ENCODE peak calls at places on chromosome 21, in nine cellular contexts. One of them, this sample, is unnamed.

GRCh38 chr21:14057313-14057712 is 153.4 kb downstream of the LIPI start:
- DNase-seq in H9: no peak
- DNase-seq in right atrium auricular region: no peak
- DNase-seq in heart right ventricle: no peak
- DNase-seq in foreskin fibroblast: no peak
- DNase-seq in psoas muscle: no peak
- DNase-seq in A549: no peak
- DNase-seq in lower lobe of right lung: no peak
- DNase-seq in uterus: no peak
- DNase-seq in this sample: no peak

GRCh38 chr21:19239696-19240095 is 836.1 kb upstream of the TMPRSS15 start:
- DNase-seq in H9: no peak
- DNase-seq in right atrium auricular region: no peak
- DNase-seq in heart right ventricle: no peak
- DNase-seq in foreskin fibroblast: no peak
- DNase-seq in psoas muscle: no peak
- DNase-seq in A549: no peak
- DNase-seq in lower lobe of right lung: no peak
- DNase-seq in uterus: no peak
- DNase-seq in this sample: no peak

GRCh38 chr21:28339403-28339802 is 653.3 kb downstream of the LTN1 start:
- DNase-seq in H9: no peak
- DNase-seq in right atrium auricular region: no peak
- DNase-seq in heart right ventricle: no peak
- DNase-seq in foreskin fibroblast: no peak
- DNase-seq in psoas muscle: no peak
- DNase-seq in A549: no peak
- DNase-seq in lower lobe of right lung: no peak
- DNase-seq in uterus: no peak
- DNase-seq in this sample: no peak

GRCh38 chr21:28636988-28637691 is 355.5 kb downstream of the LTN1 start:
- DNase-seq in H9: no peak
- DNase-seq in right atrium auricular region: no peak
- DNase-seq in heart right ventricle: no peak
- DNase-seq in foreskin fibroblast: peak; percentile 91
- DNase-seq in psoas muscle: no peak
- DNase-seq in A549: no peak
- DNase-seq in lower lobe of right lung: no peak
- DNase-seq in uterus: no peak
- DNase-seq in this sample: no peak

GRCh38 chr21:14916676-14917141 is 148.1 kb downstream of the NRIP1 start:
- DNase-seq in H9: no peak
- DNase-seq in right atrium auricular region: no peak
- DNase-seq in heart right ventricle: no peak
- DNase-seq in foreskin fibroblast: peak; percentile 12
- DNase-seq in psoas muscle: no peak
- DNase-seq in A549: no peak
- DNase-seq in lower lobe of right lung: no peak
- DNase-seq in uterus: no peak
- DNase-seq in this sample: no peak

GRCh38 chr21:21801921-21802320 is 803.7 kb downstream of the NCAM2 start:
- DNase-seq in H9: no peak
- DNase-seq in right atrium auricular region: no peak
- DNase-seq in heart right ventricle: no peak
- DNase-seq in foreskin fibroblast: no peak
- DNase-seq in psoas muscle: no peak
- DNase-seq in A549: no peak
- DNase-seq in lower lobe of right lung: no peak
- DNase-seq in uterus: no peak
- DNase-seq in this sample: no peak

GRCh38 chr21:43340491-43341348 is 86.2 kb downstream of the SIK1 start:
- DNase-seq in H9: no peak
- DNase-seq in right atrium auricular region: no peak
- DNase-seq in heart right ventricle: no peak
- DNase-seq in foreskin fibroblast: peak; percentile 63
- DNase-seq in psoas muscle: peak; percentile 55
- DNase-seq in A549: peak; percentile 62
- DNase-seq in lower lobe of right lung: no peak
- DNase-seq in uterus: no peak
- DNase-seq in this sample: no peak

GRCh38 chr21:27060190-27060589 is 93.3 kb upstream of the ADAMTS5 start:
- DNase-seq in H9: no peak
- DNase-seq in right atrium auricular region: no peak
- DNase-seq in heart right ventricle: no peak
- DNase-seq in foreskin fibroblast: peak; percentile 71
- DNase-seq in psoas muscle: no peak
- DNase-seq in A549: no peak
- DNase-seq in lower lobe of right lung: no peak
- DNase-seq in uterus: no peak
- DNase-seq in this sample: no peak

GRCh38 chr21:30340714-30341573 is 3.5 kb upstream of the KRTAP27-1 start:
- DNase-seq in H9: peak; percentile 38
- DNase-seq in right atrium auricular region: no peak
- DNase-seq in heart right ventricle: no peak
- DNase-seq in foreskin fibroblast: peak; percentile 25
- DNase-seq in psoas muscle: peak; percentile 13
- DNase-seq in A549: peak; percentile 0
- DNase-seq in lower lobe of right lung: peak; percentile 45
- DNase-seq in uterus: no peak
- DNase-seq in this sample: no peak

GRCh38 chr21:29470397-29470796 is 171.7 kb downstream of the BACH1 start:
- DNase-seq in H9: no peak
- DNase-seq in right atrium auricular region: no peak
- DNase-seq in heart right ventricle: no peak
- DNase-seq in foreskin fibroblast: no peak
- DNase-seq in psoas muscle: no peak
- DNase-seq in A549: no peak
- DNase-seq in lower lobe of right lung: no peak
- DNase-seq in uterus: no peak
- DNase-seq in this sample: no peak

GRCh38 chr21:29649370-29649963 is 290.3 kb downstream of the GRIK1 start:
- DNase-seq in H9: no peak
- DNase-seq in right atrium auricular region: no peak
- DNase-seq in heart right ventricle: no peak
- DNase-seq in foreskin fibroblast: no peak
- DNase-seq in psoas muscle: no peak
- DNase-seq in A549: no peak
- DNase-seq in lower lobe of right lung: no peak
- DNase-seq in uterus: no peak
- DNase-seq in this sample: no peak

GRCh38 chr21:44375281-44375651 is 21.8 kb downstream of the TRPM2 start:
- DNase-seq in H9: no peak
- DNase-seq in right atrium auricular region: no peak
- DNase-seq in heart right ventricle: no peak
- DNase-seq in foreskin fibroblast: no peak
- DNase-seq in psoas muscle: no peak
- DNase-seq in A549: no peak
- DNase-seq in lower lobe of right lung: peak; percentile 70
- DNase-seq in uterus: no peak
- DNase-seq in this sample: no peak

GRCh38 chr21:17501107-17502006 is 11.5 kb upstream of the CXADR start:
- DNase-seq in H9: no peak
- DNase-seq in right atrium auricular region: no peak
- DNase-seq in heart right ventricle: no peak
- DNase-seq in foreskin fibroblast: peak; percentile 18
- DNase-seq in psoas muscle: no peak
- DNase-seq in A549: no peak
- DNase-seq in lower lobe of right lung: no peak
- DNase-seq in uterus: no peak
- DNase-seq in this sample: no peak

GRCh38 chr21:29196021-29196663 is 65.7 kb downstream of the MAP3K7CL start:
- DNase-seq in H9: no peak
- DNase-seq in right atrium auricular region: peak; percentile 77
- DNase-seq in heart right ventricle: no peak
- DNase-seq in foreskin fibroblast: peak; percentile 95
- DNase-seq in psoas muscle: no peak
- DNase-seq in A549: peak; percentile 76
- DNase-seq in lower lobe of right lung: peak; percentile 49
- DNase-seq in uterus: no peak
- DNase-seq in this sample: peak; percentile 39

GRCh38 chr21:23008803-23009202 is 2010.6 kb downstream of the NCAM2 start:
- DNase-seq in H9: no peak
- DNase-seq in right atrium auricular region: no peak
- DNase-seq in heart right ventricle: no peak
- DNase-seq in foreskin fibroblast: no peak
- DNase-seq in psoas muscle: no peak
- DNase-seq in A549: no peak
- DNase-seq in lower lobe of right lung: no peak
- DNase-seq in uterus: no peak
- DNase-seq in this sample: no peak

GRCh38 chr21:32770514-32771133 is 931 bp downstream of the PAXBP1 start:
- DNase-seq in H9: no peak
- DNase-seq in right atrium auricular region: no peak
- DNase-seq in heart right ventricle: no peak
- DNase-seq in foreskin fibroblast: peak; percentile 40
- DNase-seq in psoas muscle: no peak
- DNase-seq in A549: no peak
- DNase-seq in lower lobe of right lung: no peak
- DNase-seq in uterus: no peak
- DNase-seq in this sample: no peak

GRCh38 chr21:33560965-33561364 is 18.1 kb downstream of the SON start:
- DNase-seq in H9: no peak
- DNase-seq in right atrium auricular region: no peak
- DNase-seq in heart right ventricle: no peak
- DNase-seq in foreskin fibroblast: no peak
- DNase-seq in psoas muscle: no peak
- DNase-seq in A549: no peak
- DNase-seq in lower lobe of right lung: no peak
- DNase-seq in uterus: no peak
- DNase-seq in this sample: no peak

GRCh38 chr21:41024341-41025056 is 143.5 kb upstream of the BACE2 start:
- DNase-seq in H9: no peak
- DNase-seq in right atrium auricular region: no peak
- DNase-seq in heart right ventricle: no peak
- DNase-seq in foreskin fibroblast: no peak
- DNase-seq in psoas muscle: peak; percentile 24
- DNase-seq in A549: no peak
- DNase-seq in lower lobe of right lung: no peak
- DNase-seq in uterus: no peak
- DNase-seq in this sample: no peak

GRCh38 chr21:41240040-41240439 is 72.1 kb downstream of the BACE2 start:
- DNase-seq in H9: no peak
- DNase-seq in right atrium auricular region: no peak
- DNase-seq in heart right ventricle: no peak
- DNase-seq in foreskin fibroblast: no peak
- DNase-seq in psoas muscle: no peak
- DNase-seq in A549: no peak
- DNase-seq in lower lobe of right lung: no peak
- DNase-seq in uterus: no peak
- DNase-seq in this sample: no peak

GRCh38 chr21:45323487-45324380 is 36.0 kb upstream of the POFUT2 start:
- DNase-seq in H9: no peak
- DNase-seq in right atrium auricular region: no peak
- DNase-seq in heart right ventricle: peak; percentile 13
- DNase-seq in foreskin fibroblast: peak; percentile 30
- DNase-seq in psoas muscle: no peak
- DNase-seq in A549: no peak
- DNase-seq in lower lobe of right lung: peak; percentile 38
- DNase-seq in uterus: no peak
- DNase-seq in this sample: no peak

GRCh38 chr21:32966120-32966519 is 59.6 kb upstream of the OLIG2 start:
- DNase-seq in H9: no peak
- DNase-seq in right atrium auricular region: no peak
- DNase-seq in heart right ventricle: no peak
- DNase-seq in foreskin fibroblast: no peak
- DNase-seq in psoas muscle: no peak
- DNase-seq in A549: no peak
- DNase-seq in lower lobe of right lung: no peak
- DNase-seq in uterus: no peak
- DNase-seq in this sample: no peak

GRCh38 chr21:43853851-43854772 is 10.9 kb upstream of the AGPAT3 start:
- DNase-seq in H9: no peak
- DNase-seq in right atrium auricular region: no peak
- DNase-seq in heart right ventricle: no peak
- DNase-seq in foreskin fibroblast: no peak
- DNase-seq in psoas muscle: no peak
- DNase-seq in A549: no peak
- DNase-seq in lower lobe of right lung: no peak
- DNase-seq in uterus: no peak
- DNase-seq in this sample: no peak

GRCh38 chr21:32949701-32950100 is 76.0 kb upstream of the OLIG2 start:
- DNase-seq in H9: peak; percentile 24
- DNase-seq in right atrium auricular region: no peak
- DNase-seq in heart right ventricle: no peak
- DNase-seq in foreskin fibroblast: no peak
- DNase-seq in psoas muscle: no peak
- DNase-seq in A549: no peak
- DNase-seq in lower lobe of right lung: no peak
- DNase-seq in uterus: no peak
- DNase-seq in this sample: no peak

GRCh38 chr21:35203093-35204021 is 154.3 kb upstream of the RUNX1 start:
- DNase-seq in H9: no peak
- DNase-seq in right atrium auricular region: no peak
- DNase-seq in heart right ventricle: no peak
- DNase-seq in foreskin fibroblast: peak; percentile 77
- DNase-seq in psoas muscle: peak; percentile 43
- DNase-seq in A549: no peak
- DNase-seq in lower lobe of right lung: no peak
- DNase-seq in uterus: no peak
- DNase-seq in this sample: no peak
- TF ChIP-seq CTCF in H9: no peak
- TF ChIP-seq CTCF in right atrium auricular region: no peak
- TF ChIP-seq CTCF in heart right ventricle: no peak
- TF ChIP-seq CTCF in foreskin fibroblast: no peak
- TF ChIP-seq CTCF in psoas muscle: peak; percentile 3
- TF ChIP-seq CTCF in A549: no peak
- TF ChIP-seq CTCF in lower lobe of right lung: no peak
- TF ChIP-seq CTCF in uterus: no peak
- TF ChIP-seq CTCF in this sample: no peak

GRCh38 chr21:42276526-42277154 is 38.6 kb downstream of the TFF3 start:
- DNase-seq in H9: no peak
- DNase-seq in right atrium auricular region: no peak
- DNase-seq in heart right ventricle: no peak
- DNase-seq in foreskin fibroblast: no peak
- DNase-seq in psoas muscle: no peak
- DNase-seq in A549: no peak
- DNase-seq in lower lobe of right lung: no peak
- DNase-seq in uterus: no peak
- DNase-seq in this sample: no peak
- TF ChIP-seq CTCF in H9: peak; percentile 30
- TF ChIP-seq CTCF in right atrium auricular region: no peak
- TF ChIP-seq CTCF in heart right ventricle: no peak
- TF ChIP-seq CTCF in foreskin fibroblast: no peak
- TF ChIP-seq CTCF in psoas muscle: no peak
- TF ChIP-seq CTCF in A549: no peak
- TF ChIP-seq CTCF in lower lobe of right lung: no peak
- TF ChIP-seq CTCF in uterus: no peak
- TF ChIP-seq CTCF in this sample: no peak

GRCh38 chr21:37079211-37079824 is 6.3 kb downstream of the TTC3 start:
- DNase-seq in H9: no peak
- DNase-seq in right atrium auricular region: no peak
- DNase-seq in heart right ventricle: no peak
- DNase-seq in foreskin fibroblast: no peak
- DNase-seq in psoas muscle: no peak
- DNase-seq in A549: no peak
- DNase-seq in lower lobe of right lung: no peak
- DNase-seq in uterus: no peak
- DNase-seq in this sample: no peak
- TF ChIP-seq CTCF in H9: peak; percentile 51
- TF ChIP-seq CTCF in right atrium auricular region: no peak
- TF ChIP-seq CTCF in heart right ventricle: no peak
- TF ChIP-seq CTCF in foreskin fibroblast: peak; percentile 10
- TF ChIP-seq CTCF in psoas muscle: peak; percentile 14
- TF ChIP-seq CTCF in A549: no peak
- TF ChIP-seq CTCF in lower lobe of right lung: peak; percentile 34
- TF ChIP-seq CTCF in uterus: no peak
- TF ChIP-seq CTCF in this sample: peak; percentile 46

GRCh38 chr21:36784942-36785341 is 86.0 kb downstream of the SIM2 start:
- DNase-seq in H9: no peak
- DNase-seq in right atrium auricular region: no peak
- DNase-seq in heart right ventricle: peak; percentile 49
- DNase-seq in foreskin fibroblast: no peak
- DNase-seq in psoas muscle: no peak
- DNase-seq in A549: no peak
- DNase-seq in lower lobe of right lung: no peak
- DNase-seq in uterus: no peak
- DNase-seq in this sample: no peak
- TF ChIP-seq CTCF in H9: no peak
- TF ChIP-seq CTCF in right atrium auricular region: no peak
- TF ChIP-seq CTCF in heart right ventricle: no peak
- TF ChIP-seq CTCF in foreskin fibroblast: no peak
- TF ChIP-seq CTCF in psoas muscle: no peak
- TF ChIP-seq CTCF in A549: no peak
- TF ChIP-seq CTCF in lower lobe of right lung: no peak
- TF ChIP-seq CTCF in uterus: no peak
- TF ChIP-seq CTCF in this sample: no peak

This sample was measured in CD4-positive, alpha-beta T cell.